ENCODE peak calls at places on chromosomes 4 and X, in seven cellular contexts. W, Y, Z, G, V, D and K are unnamed samples.

GRCh38 chr4:74202062-74202586 is 44.2 kb downstream of the MTHFD2L start:
- DNase-seq in W (no peak), Y (no peak), Z (no peak), G (no peak), V (peak; percentile 39), D (no peak), K (no peak)

GRCh38 chr4:20506827-20507226 is 193.4 kb upstream of the PACRGL start:
- DNase-seq in W (no peak), Y (no peak), Z (no peak), G (no peak), V (peak; percentile 67), D (no peak), K (no peak)

GRCh38 chr4:187204389-187204920 is 480.8 kb upstream of the FAT1 start:
- DNase-seq in W (no peak), Y (no peak), Z (no peak), G (no peak), V (peak; percentile 22), D (no peak), K (no peak)

GRCh38 chr4:3451956-3452355 is 10.2 kb downstream of the HGFAC start:
- DNase-seq in W (peak; percentile 8), Y (no peak), Z (no peak), G (no peak), V (peak; percentile 40), D (no peak), K (no peak)

GRCh38 chrX:19673334-19674040 is 158.2 kb upstream of the MAP3K15 start:
- DNase-seq in W (no peak), Y (peak; percentile 81), Z (no peak), G (no peak), V (peak; percentile 94), D (no peak), K (no peak)

GRCh38 chrX:9882669-9883446 is 84.3 kb upstream of the CLDN34 start:
- DNase-seq in W (no peak), Y (no peak), Z (no peak), G (no peak), V (no peak), D (no peak), K (no peak)

GRCh38 chr4:48341776-48342558 is 638 bp downstream of the SLAIN2 start:
- DNase-seq in W (peak; percentile 75), Y (peak; percentile 84), Z (peak; percentile 34), G (peak; percentile 51), V (peak; percentile 36), D (peak; percentile 35), K (no peak)

GRCh38 chr4:126267689-126268088 is 952.9 kb downstream of the FAT4 start:
- DNase-seq in W (no peak), Y (no peak), Z (no peak), G (no peak), V (no peak), D (no peak), K (no peak)

GRCh38 chrX:50697691-50698090 is 116.3 kb downstream of the SHROOM4 start:
- DNase-seq in W (no peak), Y (no peak), Z (no peak), G (no peak), V (peak; percentile 80), D (no peak), K (no peak)

GRCh38 chrX:46574941-46575381 is 1.4 kb downstream of the CHST7 start:
- DNase-seq in W (peak; percentile 62), Y (no peak), Z (peak; percentile 32), G (peak; percentile 39), V (no peak), D (peak; percentile 26), K (peak; percentile 30)

GRCh38 chrX:16957751-16958150 is 11.3 kb downstream of the REPS2 start:
- DNase-seq in W (no peak), Y (no peak), Z (no peak), G (no peak), V (no peak), D (no peak), K (no peak)

GRCh38 chr4:8191136-8191747 is 7.8 kb upstream of the SH3TC1 start:
- DNase-seq in W (no peak), Y (peak; percentile 87), Z (no peak), G (no peak), V (peak; percentile 64), D (no peak), K (no peak)

GRCh38 chr4:159117968-159118367 is 15.1 kb downstream of the RAPGEF2 start:
- DNase-seq in W (no peak), Y (no peak), Z (no peak), G (no peak), V (no peak), D (no peak), K (no peak)

GRCh38 chrX:119325456-119325855 is 73.7 kb upstream of the SLC25A43 start:
- DNase-seq in W (no peak), Y (no peak), Z (no peak), G (no peak), V (no peak), D (no peak), K (no peak)

GRCh38 chrX:101229155-101229554 is 9.6 kb downstream of the DRP2 start:
- DNase-seq in W (no peak), Y (no peak), Z (no peak), G (no peak), V (peak; percentile 79), D (no peak), K (no peak)

GRCh38 chr4:30380404-30380998 is 339.7 kb upstream of the PCDH7 start:
- DNase-seq in W (peak; percentile 8), Y (no peak), Z (peak; percentile 60), G (no peak), V (peak; percentile 72), D (no peak), K (no peak)

GRCh38 chr4:4711902-4712301 is 147.6 kb upstream of the MSX1 start:
- DNase-seq in W (no peak), Y (no peak), Z (no peak), G (no peak), V (no peak), D (no peak), K (no peak)